ENCODE peak calls at places on chromosomes 11 and 22, in seven cellular contexts. One of them, this sample, is unnamed.

GRCh38 chr11:74570266-74571061 is 21.9 kb upstream of the POLD3 start:
- DNase-seq in NB4: peak
- DNase-seq in AG04449: no peak
- DNase-seq in RWPE1: peak
- DNase-seq in BJ: no peak
- DNase-seq in glutamatergic neuron: peak
- DNase-seq in kidney: no peak
- DNase-seq in this sample: peak

GRCh38 chr22:30214703-30215405 is 31.7 kb downstream of the LIF start:
- DNase-seq in NB4: no peak
- DNase-seq in AG04449: no peak
- DNase-seq in RWPE1: no peak
- DNase-seq in BJ: no peak
- DNase-seq in glutamatergic neuron: no peak
- DNase-seq in kidney: no peak
- DNase-seq in this sample: no peak

GRCh38 chr11:11313426-11313825 is 39.6 kb downstream of the CSNK2A3 start:
- DNase-seq in NB4: peak
- DNase-seq in AG04449: no peak
- DNase-seq in RWPE1: peak
- DNase-seq in BJ: no peak
- DNase-seq in glutamatergic neuron: no peak
- DNase-seq in kidney: no peak
- DNase-seq in this sample: no peak

GRCh38 chr11:63874511-63874910 is 35.6 kb downstream of the MARK2 start:
- DNase-seq in NB4: no peak
- DNase-seq in AG04449: no peak
- DNase-seq in RWPE1: no peak
- DNase-seq in BJ: no peak
- DNase-seq in glutamatergic neuron: no peak
- DNase-seq in kidney: no peak
- DNase-seq in this sample: no peak

GRCh38 chr11:8201524-8202365 is 32.9 kb upstream of the RIC3 start:
- DNase-seq in NB4: peak
- DNase-seq in AG04449: no peak
- DNase-seq in RWPE1: no peak
- DNase-seq in BJ: no peak
- DNase-seq in glutamatergic neuron: no peak
- DNase-seq in kidney: no peak
- DNase-seq in this sample: no peak

GRCh38 chr22:37659066-37659896 is 758 bp downstream of the PDXP start:
- DNase-seq in NB4: peak
- DNase-seq in AG04449: no peak
- DNase-seq in RWPE1: no peak
- DNase-seq in BJ: no peak
- DNase-seq in glutamatergic neuron: no peak
- DNase-seq in kidney: no peak
- DNase-seq in this sample: no peak

GRCh38 chr11:36271794-36272409 is 17.3 kb downstream of the COMMD9 start:
- DNase-seq in NB4: no peak
- DNase-seq in AG04449: no peak
- DNase-seq in RWPE1: no peak
- DNase-seq in BJ: no peak
- DNase-seq in glutamatergic neuron: no peak
- DNase-seq in kidney: no peak
- DNase-seq in this sample: no peak

GRCh38 chr22:38062782-38063181 is 5.6 kb downstream of the PICK1 start:
- DNase-seq in NB4: no peak
- DNase-seq in AG04449: no peak
- DNase-seq in RWPE1: no peak
- DNase-seq in BJ: no peak
- DNase-seq in glutamatergic neuron: no peak
- DNase-seq in kidney: no peak
- DNase-seq in this sample: no peak

GRCh38 chr11:70371241-70371640 is 27.1 kb upstream of the CTTN start:
- DNase-seq in NB4: no peak
- DNase-seq in AG04449: no peak
- DNase-seq in RWPE1: no peak
- DNase-seq in BJ: no peak
- DNase-seq in glutamatergic neuron: no peak
- DNase-seq in kidney: no peak
- DNase-seq in this sample: no peak

GRCh38 chr11:35893796-35894475 is 49.9 kb upstream of the LDLRAD3 start:
- DNase-seq in NB4: no peak
- DNase-seq in AG04449: no peak
- DNase-seq in RWPE1: peak
- DNase-seq in BJ: peak
- DNase-seq in glutamatergic neuron: no peak
- DNase-seq in kidney: no peak
- DNase-seq in this sample: no peak

GRCh38 chr11:62399172-62399867 is 19.5 kb upstream of the SCGB1A1 start:
- DNase-seq in NB4: no peak
- DNase-seq in AG04449: no peak
- DNase-seq in RWPE1: no peak
- DNase-seq in BJ: no peak
- DNase-seq in glutamatergic neuron: no peak
- DNase-seq in kidney: no peak
- DNase-seq in this sample: no peak

GRCh38 chr11:64900263-64900678 is 16.7 kb downstream of the ATG2A start:
- DNase-seq in NB4: no peak
- DNase-seq in AG04449: no peak
- DNase-seq in RWPE1: peak
- DNase-seq in BJ: no peak
- DNase-seq in glutamatergic neuron: no peak
- DNase-seq in kidney: peak
- DNase-seq in this sample: no peak

GRCh38 chr11:75427181-75427580 is 5.8 kb downstream of the KLHL35 start:
- DNase-seq in NB4: no peak
- DNase-seq in AG04449: no peak
- DNase-seq in RWPE1: no peak
- DNase-seq in BJ: no peak
- DNase-seq in glutamatergic neuron: no peak
- DNase-seq in kidney: no peak
- DNase-seq in this sample: no peak

GRCh38 chr11:126815111-126815510 is 185.5 kb downstream of the KIRREL3 start:
- DNase-seq in NB4: no peak
- DNase-seq in AG04449: no peak
- DNase-seq in RWPE1: no peak
- DNase-seq in BJ: no peak
- DNase-seq in glutamatergic neuron: no peak
- DNase-seq in kidney: no peak
- DNase-seq in this sample: no peak

GRCh38 chr22:50724616-50725015 is 13.4 kb upstream of the ACR start:
- DNase-seq in NB4: no peak
- DNase-seq in AG04449: no peak
- DNase-seq in RWPE1: no peak
- DNase-seq in BJ: no peak
- DNase-seq in glutamatergic neuron: no peak
- DNase-seq in kidney: peak
- DNase-seq in this sample: no peak

GRCh38 chr11:12674936-12675696 is 895 bp downstream of the TEAD1 start:
- DNase-seq in NB4: no peak
- DNase-seq in AG04449: no peak
- DNase-seq in RWPE1: no peak
- DNase-seq in BJ: no peak
- DNase-seq in glutamatergic neuron: peak
- DNase-seq in kidney: peak
- DNase-seq in this sample: peak

GRCh38 chr11:128184981-128185380 is 402.4 kb downstream of the ETS1 start:
- DNase-seq in NB4: no peak
- DNase-seq in AG04449: no peak
- DNase-seq in RWPE1: no peak
- DNase-seq in BJ: no peak
- DNase-seq in glutamatergic neuron: no peak
- DNase-seq in kidney: no peak
- DNase-seq in this sample: no peak

GRCh38 chr11:86119062-86119461 is 50.2 kb upstream of the PICALM start:
- DNase-seq in NB4: no peak
- DNase-seq in AG04449: no peak
- DNase-seq in RWPE1: no peak
- DNase-seq in BJ: no peak
- DNase-seq in glutamatergic neuron: no peak
- DNase-seq in kidney: no peak
- DNase-seq in this sample: no peak

GRCh38 chr11:78808903-78809302 is 234.2 kb upstream of the NARS2 start:
- DNase-seq in NB4: no peak
- DNase-seq in AG04449: no peak
- DNase-seq in RWPE1: no peak
- DNase-seq in BJ: no peak
- DNase-seq in glutamatergic neuron: no peak
- DNase-seq in kidney: no peak
- DNase-seq in this sample: no peak

GRCh38 chr11:12129227-12129626 is 18.8 kb downstream of the MICAL2 start:
- DNase-seq in NB4: no peak
- DNase-seq in AG04449: no peak
- DNase-seq in RWPE1: no peak
- DNase-seq in BJ: no peak
- DNase-seq in glutamatergic neuron: no peak
- DNase-seq in kidney: no peak
- DNase-seq in this sample: no peak

GRCh38 chr11:66685276-66686099 is 7.8 kb upstream of the RBM4B start:
- DNase-seq in NB4: no peak
- DNase-seq in AG04449: no peak
- DNase-seq in RWPE1: no peak
- DNase-seq in BJ: no peak
- DNase-seq in glutamatergic neuron: no peak
- DNase-seq in kidney: peak
- DNase-seq in this sample: no peak

GRCh38 chr11:120121914-120122473 is 15.9 kb downstream of the TRIM29 start:
- DNase-seq in NB4: no peak
- DNase-seq in AG04449: no peak
- DNase-seq in RWPE1: peak
- DNase-seq in BJ: no peak
- DNase-seq in glutamatergic neuron: no peak
- DNase-seq in kidney: peak
- DNase-seq in this sample: no peak

GRCh38 chr11:122773781-122774266 is 64.5 kb upstream of the CRTAM start:
- DNase-seq in NB4: no peak
- DNase-seq in AG04449: no peak
- DNase-seq in RWPE1: no peak
- DNase-seq in BJ: no peak
- DNase-seq in glutamatergic neuron: no peak
- DNase-seq in kidney: no peak
- DNase-seq in this sample: no peak

GRCh38 chr22:30829901-30830550 is 135.4 kb downstream of the OSBP2 start:
- DNase-seq in NB4: no peak
- DNase-seq in AG04449: peak
- DNase-seq in RWPE1: peak
- DNase-seq in BJ: peak
- DNase-seq in glutamatergic neuron: no peak
- DNase-seq in kidney: no peak
- DNase-seq in this sample: no peak

GRCh38 chr22:28741758-28742561 is at the start of the genes CHEK2 and HSCB:
- DNase-seq in NB4: peak
- DNase-seq in AG04449: peak
- DNase-seq in RWPE1: peak
- DNase-seq in BJ: peak
- DNase-seq in glutamatergic neuron: peak
- DNase-seq in kidney: peak
- DNase-seq in this sample: peak
- TF ChIP-seq CTCF in NB4: peak
- TF ChIP-seq CTCF in AG04449: peak
- TF ChIP-seq CTCF in RWPE1: peak
- TF ChIP-seq CTCF in BJ: peak
- TF ChIP-seq CTCF in glutamatergic neuron: no peak
- TF ChIP-seq CTCF in kidney: no peak
- TF ChIP-seq CTCF in this sample: no peak

DNA sequence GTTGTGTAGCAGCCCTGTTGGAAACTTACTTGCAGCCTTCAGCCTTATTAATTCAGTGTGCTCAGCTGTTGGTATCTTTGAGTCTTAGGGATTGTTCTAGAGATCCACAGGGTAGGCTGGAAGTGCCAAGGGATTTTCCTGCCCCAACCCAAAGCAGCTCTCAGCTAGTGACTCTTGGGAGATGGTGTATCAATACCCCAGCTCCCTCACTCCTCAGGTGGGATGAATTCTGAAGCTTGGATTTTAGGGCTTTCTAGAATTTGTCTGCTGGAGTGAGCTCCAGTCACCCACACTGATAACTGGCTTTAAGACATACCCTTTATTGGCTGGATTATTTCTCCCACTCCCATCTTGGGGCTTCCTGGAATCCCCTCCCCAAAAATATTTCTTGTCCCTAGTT is 493.0 kb downstream of the MN1 start:
- DNase-seq in NB4: no peak
- DNase-seq in AG04449: no peak
- DNase-seq in RWPE1: no peak
- DNase-seq in BJ: no peak
- DNase-seq in glutamatergic neuron: no peak
- DNase-seq in kidney: no peak
- DNase-seq in this sample: no peak
- TF ChIP-seq CTCF in NB4: no peak
- TF ChIP-seq CTCF in AG04449: no peak
- TF ChIP-seq CTCF in RWPE1: no peak
- TF ChIP-seq CTCF in BJ: no peak
- TF ChIP-seq CTCF in glutamatergic neuron: no peak
- TF ChIP-seq CTCF in kidney: no peak
- TF ChIP-seq CTCF in this sample: no peak

GRCh38 chr22:21752276-21752675 is 16.7 kb upstream of the YPEL1 start:
- DNase-seq in NB4: no peak
- DNase-seq in AG04449: no peak
- DNase-seq in RWPE1: no peak
- DNase-seq in BJ: no peak
- DNase-seq in glutamatergic neuron: no peak
- DNase-seq in kidney: no peak
- DNase-seq in this sample: no peak
- TF ChIP-seq CTCF in NB4: no peak
- TF ChIP-seq CTCF in AG04449: no peak
- TF ChIP-seq CTCF in RWPE1: no peak
- TF ChIP-seq CTCF in BJ: no peak
- TF ChIP-seq CTCF in glutamatergic neuron: no peak
- TF ChIP-seq CTCF in kidney: no peak
- TF ChIP-seq CTCF in this sample: no peak

DNA sequence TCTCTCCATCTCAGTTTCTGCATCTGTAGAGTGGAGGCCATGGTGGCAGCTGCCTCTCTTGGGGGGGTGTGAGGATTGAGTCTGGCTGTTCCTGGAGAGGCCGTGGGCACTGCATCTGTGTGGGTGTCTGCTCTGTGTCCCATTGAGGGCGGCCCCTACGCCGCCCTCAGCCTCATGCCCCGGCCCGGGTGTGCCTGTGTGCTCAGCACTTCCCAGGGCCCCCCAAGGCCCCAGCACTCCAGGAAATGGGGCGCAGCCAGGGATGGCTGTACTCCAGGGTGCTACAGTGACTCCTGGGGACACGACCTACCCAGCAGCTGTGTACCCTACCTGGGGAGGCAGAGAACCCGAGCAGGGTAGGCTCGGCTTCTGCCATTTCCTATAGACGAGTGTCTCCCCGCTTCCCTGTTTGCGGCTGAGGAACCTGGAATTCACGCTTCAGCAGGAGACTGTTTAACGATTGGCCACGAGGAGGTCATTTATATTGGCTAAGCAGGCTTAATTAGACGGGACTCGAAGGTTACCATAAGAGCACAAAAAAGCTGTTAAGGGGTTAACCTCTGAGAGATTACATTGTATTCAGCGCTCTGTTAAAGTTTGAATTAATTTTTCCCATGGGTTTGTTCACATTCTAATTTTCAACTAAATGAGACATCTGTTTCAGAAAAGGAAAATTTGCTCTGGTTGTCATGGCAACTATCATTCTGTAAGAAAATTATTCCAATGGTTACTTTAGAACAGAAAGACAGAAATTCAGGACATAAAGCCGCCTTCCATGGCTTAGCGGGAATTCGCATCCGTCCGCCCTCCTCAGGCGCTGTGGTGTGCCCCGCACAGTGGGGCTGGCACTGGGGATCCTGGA is 76.4 kb downstream of the MPPED1 start:
- DNase-seq in NB4: no peak
- DNase-seq in AG04449: no peak
- DNase-seq in RWPE1: no peak
- DNase-seq in BJ: no peak
- DNase-seq in glutamatergic neuron: no peak
- DNase-seq in kidney: peak
- DNase-seq in this sample: no peak
- TF ChIP-seq CTCF in NB4: no peak
- TF ChIP-seq CTCF in AG04449: no peak
- TF ChIP-seq CTCF in RWPE1: no peak
- TF ChIP-seq CTCF in BJ: no peak
- TF ChIP-seq CTCF in glutamatergic neuron: no peak
- TF ChIP-seq CTCF in kidney: no peak
- TF ChIP-seq CTCF in this sample: no peak

This sample was measured in endothelial cell.